ENCODE peak calls at places on chromosome 4, in four cellular contexts. T is PC-3, F is Karpas-422, O is fibroblast of lung. D is an unnamed sample.

GRCh38 chr4:145815027-145815612 is 123.5 kb downstream of the ZNF827 start:
- DNase-seq in T (no peak), F (no peak), O (no peak), D (no peak)

GRCh38 chr4:16070203-16070602 is 13.6 kb downstream of the PROM1 start:
- DNase-seq in T (no peak), F (no peak), O (no peak), D (no peak)

GRCh38 chr4:184446132-184446531 is 28.2 kb downstream of the IRF2 start:
- DNase-seq in T (no peak), F (no peak), O (no peak), D (no peak)

GRCh38 chr4:163542275-163542674 is 47.8 kb downstream of the TMA16 start:
- DNase-seq in T (peak), F (no peak), O (peak), D (no peak)

GRCh38 chr4:165111906-165112257 is 778 bp downstream of the TMEM192 start:
- DNase-seq in T (no peak), F (no peak), O (no peak), D (no peak)

GRCh38 chr4:17468638-17469221 is 43.2 kb downstream of the QDPR start:
- DNase-seq in T (peak), F (no peak), O (peak), D (no peak)

GRCh38 chr4:119671205-119671604 is 42.6 kb upstream of the PDE5A start:
- DNase-seq in T (no peak), F (no peak), O (peak), D (no peak)

GRCh38 chr4:174058846-174059245 is 224.6 kb downstream of the FBXO8 start:
- DNase-seq in T (no peak), F (no peak), O (no peak), D (no peak)

GRCh38 chr4:150799207-150799606 is 215.9 kb downstream of the LRBA start:
- DNase-seq in T (peak), F (peak), O (no peak), D (no peak)

GRCh38 chr4:145507636-145508035 is 26.0 kb downstream of the SMAD1 start:
- DNase-seq in T (peak), F (no peak), O (peak), D (peak)

GRCh38 chr4:108849611-108850406 is 87.0 kb upstream of the ETNPPL start:
- DNase-seq in T (peak), F (no peak), O (peak), D (no peak)

GRCh38 chr4:121869841-121870822 is at the start of gene BBS7:
- DNase-seq in T (peak), F (peak), O (peak), D (peak)

GRCh38 chr4:168641811-168642140 is 144.9 kb downstream of the PALLD start:
- DNase-seq in T (no peak), F (no peak), O (no peak), D (no peak)
- H3K9ac ChIP-seq in T (no peak), F (no peak), O (no peak), D (no peak)

GRCh38 chr4:7539659-7540058 is 104.9 kb upstream of the PSAPL1 start:
- DNase-seq in T (peak), F (peak), O (peak), D (peak)
- H3K9ac ChIP-seq in T (no peak), F (no peak), O (no peak), D (no peak)

GRCh38 chr4:86346320-86346719 is 13.5 kb downstream of the MAPK10 start:
- DNase-seq in T (no peak), F (no peak), O (no peak), D (no peak)
- H3K9ac ChIP-seq in T (no peak), F (no peak), O (no peak), D (no peak)

DNA sequence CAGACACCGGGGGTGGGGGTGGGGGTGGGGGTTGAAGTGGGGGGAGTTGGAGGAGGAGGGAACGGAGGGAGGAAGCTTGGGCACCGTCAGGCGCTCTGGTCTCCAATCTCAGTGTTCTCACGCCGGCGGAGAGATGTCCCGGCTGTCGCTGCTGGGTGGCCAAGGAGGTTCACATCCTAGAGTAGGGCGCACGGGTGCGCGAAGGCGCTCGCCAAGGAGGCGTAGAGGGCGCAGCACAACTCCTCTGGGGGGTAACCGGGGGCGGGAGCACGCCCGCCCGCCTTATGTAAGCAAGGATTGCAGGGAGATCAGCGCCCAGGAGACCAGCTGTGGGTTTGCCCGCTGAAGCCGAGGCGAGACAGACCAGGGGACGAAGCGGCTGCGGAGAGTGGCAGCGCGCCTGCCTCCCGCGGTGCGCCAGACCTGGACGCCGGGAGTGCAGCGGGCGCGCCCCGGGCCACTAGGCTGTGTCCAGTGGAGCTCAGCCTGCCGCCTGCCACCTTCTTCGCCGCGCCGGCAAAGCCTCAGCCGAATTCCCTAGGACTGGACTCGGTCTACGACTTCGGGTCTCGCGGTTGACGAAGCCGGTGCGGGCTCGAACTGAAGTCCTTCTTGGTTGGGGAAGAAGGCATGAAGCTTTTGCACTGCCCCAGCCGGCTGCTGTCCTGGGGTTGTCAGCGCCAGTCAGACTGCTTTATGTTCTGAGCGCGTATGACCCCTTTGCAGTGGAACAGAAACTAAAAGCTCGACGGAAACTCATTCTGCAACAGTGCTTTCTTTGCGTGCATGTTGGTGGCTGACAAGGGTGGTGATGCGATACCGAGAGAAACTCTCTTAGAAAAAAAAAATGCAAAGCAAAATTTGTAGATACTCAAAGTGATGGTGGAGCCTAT is 719 bp upstream of the UNC5C start:
- DNase-seq in T (no peak), F (no peak), O (peak), D (no peak)
- H3K9ac ChIP-seq in T (no peak), F (no peak), O (peak), D (no peak)

GRCh38 chr4:76800902-76801301 is 97.0 kb downstream of the SOWAHB start:
- DNase-seq in T (no peak), F (no peak), O (no peak), D (no peak)

GRCh38 chr4:76802546-76803021 is 95.4 kb downstream of the SOWAHB start:
- DNase-seq in T (no peak), F (no peak), O (peak), D (no peak)

GRCh38 chr4:76799718-76800117 is 98.2 kb downstream of the SOWAHB start:
- DNase-seq in T (no peak), F (no peak), O (no peak), D (no peak)

GRCh38 chr4:76803522-76803921 is 94.4 kb downstream of the SOWAHB start:
- DNase-seq in T (peak), F (no peak), O (peak), D (peak)

DNA sequence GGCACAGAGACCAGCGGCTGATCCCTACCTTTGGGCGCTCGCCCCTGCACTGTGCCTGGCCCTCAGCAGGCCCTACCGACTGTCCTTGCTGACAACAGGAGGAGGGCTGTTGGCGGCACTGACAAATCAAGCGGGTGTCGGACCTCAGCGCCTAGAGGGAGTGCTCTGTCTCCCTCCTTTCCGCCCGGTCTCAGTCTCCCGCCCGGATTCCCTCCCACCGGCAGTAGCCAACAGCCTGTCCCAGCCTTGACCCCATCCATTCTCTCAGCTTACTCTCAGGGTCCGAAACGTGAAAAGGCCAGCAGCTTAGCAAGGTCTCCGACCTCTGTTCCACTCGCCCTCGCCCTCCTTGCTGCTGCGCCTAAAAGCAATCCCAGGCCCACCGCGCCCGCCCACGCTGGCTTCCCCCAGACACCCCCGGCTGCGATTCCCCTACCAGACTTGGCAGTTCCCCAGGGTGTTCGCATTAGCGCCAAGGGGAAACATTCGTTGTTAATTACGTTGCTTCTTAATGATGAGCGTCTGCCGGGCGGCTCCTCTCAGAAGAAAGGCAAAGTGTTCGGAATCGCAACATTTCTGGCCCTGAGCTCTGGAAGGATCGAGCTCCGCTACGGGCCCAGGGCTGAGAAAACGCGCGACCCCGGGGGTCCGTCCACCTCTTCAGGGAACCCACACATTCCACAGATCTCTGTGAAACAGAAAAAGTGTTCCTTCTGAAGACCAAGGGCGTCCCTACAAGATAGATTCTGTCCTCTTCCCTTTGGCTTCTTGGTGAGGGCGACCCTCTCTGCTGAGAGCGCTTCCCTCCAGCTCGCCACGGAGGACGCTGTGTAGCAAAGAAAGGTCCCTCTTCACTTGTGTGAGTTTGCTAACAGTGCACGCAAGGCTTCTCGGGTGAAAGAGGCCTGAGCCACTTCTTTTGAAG is 96.1 kb downstream of the SOWAHB start:
- DNase-seq in T (no peak), F (no peak), O (peak), D (no peak)
- H3K9ac ChIP-seq in T (no peak), F (no peak), O (no peak), D (no peak)

GRCh38 chr4:110357521-110357920 is 118.4 kb upstream of the ENPEP start:
- DNase-seq in T (peak), F (no peak), O (no peak), D (no peak)
- H3K9ac ChIP-seq in T (no peak), F (no peak), O (no peak), D (no peak)

GRCh38 chr4:188400456-188400855 is 261.2 kb downstream of the TRIML1 start:
- DNase-seq in T (no peak), F (no peak), O (no peak), D (no peak)
- H3K9ac ChIP-seq in T (no peak), F (no peak), O (no peak), D (no peak)

GRCh38 chr4:51901363-51901762 is 58.4 kb downstream of the DCUN1D4 start:
- DNase-seq in T (no peak), F (no peak), O (no peak), D (no peak)

GRCh38 chr4:51909236-51909703 is 66.3 kb downstream of the DCUN1D4 start:
- DNase-seq in T (no peak), F (no peak), O (no peak), D (no peak)

GRCh38 chr4:51906167-51906647 is 63.3 kb downstream of the DCUN1D4 start:
- DNase-seq in T (peak), F (peak), O (peak), D (no peak)

GRCh38 chr4:51907001-51907669 is 64.2 kb downstream of the DCUN1D4 start:
- DNase-seq in T (no peak), F (no peak), O (no peak), D (no peak)
- H3K9ac ChIP-seq in T (no peak), F (no peak), O (no peak), D (no peak)

DNA sequence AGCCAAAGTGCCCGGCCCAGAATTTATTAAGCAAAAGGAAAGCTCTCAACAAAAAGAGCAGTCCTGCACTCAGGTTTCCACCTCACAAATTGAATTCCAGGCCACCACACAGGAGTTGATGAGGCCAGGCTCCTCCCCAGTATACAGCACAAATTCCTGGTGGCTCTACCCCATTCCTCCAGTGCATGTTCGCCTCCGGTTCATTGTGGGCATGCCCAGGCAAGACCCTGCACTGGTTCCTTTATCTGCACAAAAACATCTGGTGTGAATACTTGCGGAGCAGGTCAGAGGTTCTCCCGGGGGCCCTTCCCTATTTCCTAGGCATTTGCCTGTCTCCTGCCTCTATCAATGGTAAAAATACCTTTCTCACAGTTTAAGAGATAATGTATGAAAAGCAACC is 195.2 kb upstream of the ANXA10 start:
- DNase-seq in T (no peak), F (no peak), O (peak), D (peak)
- H3K9ac ChIP-seq in T (no peak), F (no peak), O (no peak), D (peak)